ENCODE peak calls at places on chromosomes 4 and X, in six cellular contexts. N is cardiac fibroblast, U is GM19239, R is GM03348, E is GM23248, A is activated T-cell treated with anti-CD3 and anti-CD28 coated beads for 48 hours. B is an unnamed sample.

GRCh38 chrX:46333550-46333949 is 211.7 kb downstream of the ZNF674 start:
- DNase-seq in N (no peak), U (no peak), R (no peak), E (no peak), A (no peak), B (no peak)

GRCh38 chrX:154967603-154968002 is 54.9 kb downstream of the F8 start:
- DNase-seq in N (peak), U (no peak), R (no peak), E (peak), A (no peak), B (no peak)

GRCh38 chrX:16603822-16604221 is 46.1 kb upstream of the S100G start:
- DNase-seq in N (peak), U (no peak), R (no peak), E (no peak), A (no peak), B (no peak)

GRCh38 chr4:169153451-169153850 is 117.3 kb downstream of the SH3RF1 start:
- DNase-seq in N (no peak), U (no peak), R (no peak), E (no peak), A (no peak), B (no peak)

GRCh38 chr4:47031011-47031678 is at the start of gene GABRB1:
- DNase-seq in N (peak), U (no peak), R (peak), E (peak), A (no peak), B (peak)

GRCh38 chr4:22416403-22416802 is 99.5 kb downstream of the ADGRA3 start:
- DNase-seq in N (peak), U (no peak), R (peak), E (no peak), A (no peak), B (no peak)

GRCh38 chr4:122602277-122603142 is 18.4 kb downstream of the IL21 start:
- DNase-seq in N (peak), U (no peak), R (peak), E (peak), A (no peak), B (peak)

GRCh38 chr4:2936773-2937145 is 26.4 kb downstream of the NOP14 start:
- DNase-seq in N (peak), U (no peak), R (peak), E (peak), A (peak), B (peak)

GRCh38 chr4:78120144-78120880 is 63.2 kb downstream of the FRAS1 start:
- DNase-seq in N (no peak), U (no peak), R (no peak), E (no peak), A (no peak), B (no peak)

GRCh38 chr4:77931452-77932135 is 69.0 kb downstream of the MRPL1 start:
- DNase-seq in N (peak), U (no peak), R (no peak), E (peak), A (no peak), B (peak)

GRCh38 chr4:73335717-73336116 is 68.4 kb upstream of the ALB start:
- DNase-seq in N (no peak), U (no peak), R (no peak), E (no peak), A (no peak), B (no peak)

GRCh38 chr4:73902038-73902637 is 32.9 kb downstream of the CXCL1 start:
- DNase-seq in N (peak), U (no peak), R (no peak), E (peak), A (no peak), B (no peak)

GRCh38 chr4:85681194-85681803 is 206.3 kb downstream of the ARHGAP24 start:
- DNase-seq in N (peak), U (no peak), R (peak), E (peak), A (no peak), B (peak)

GRCh38 chr4:169458575-169458974 is 153.8 kb downstream of the NEK1 start:
- DNase-seq in N (no peak), U (no peak), R (no peak), E (no peak), A (no peak), B (no peak)

GRCh38 chr4:172858731-172859230 is 309.8 kb upstream of the GALNT7 start:
- DNase-seq in N (peak), U (no peak), R (no peak), E (peak), A (no peak), B (no peak)

GRCh38 chrX:154715825-154716224 is 35.1 kb downstream of the GAB3 start:
- DNase-seq in N (no peak), U (no peak), R (no peak), E (no peak), A (no peak), B (no peak)

GRCh38 chr4:142687547-142688275 is 158.4 kb downstream of the INPP4B start:
- DNase-seq in N (no peak), U (no peak), R (no peak), E (no peak), A (no peak), B (no peak)

GRCh38 chr4:6324999-6325790 is 55.5 kb downstream of the WFS1 start:
- DNase-seq in N (peak), U (no peak), R (peak), E (peak), A (no peak), B (no peak)

GRCh38 chr4:88058295-88058694 is 50.9 kb downstream of the PKD2 start:
- DNase-seq in N (no peak), U (no peak), R (no peak), E (no peak), A (no peak), B (no peak)

GRCh38 chr4:108166038-108166437 is 2.7 kb downstream of the LEF1 start:
- DNase-seq in N (no peak), U (no peak), R (no peak), E (no peak), A (no peak), B (no peak)

GRCh38 chrX:17031827-17032226 is 85.4 kb downstream of the REPS2 start:
- DNase-seq in N (no peak), U (no peak), R (no peak), E (no peak), A (no peak), B (no peak)

GRCh38 chr4:98939892-98940298 is 11.0 kb upstream of the EIF4E start:
- DNase-seq in N (peak), U (no peak), R (peak), E (peak), A (no peak), B (peak)

GRCh38 chr4:52751349-52751911 is at the start of gene ERVMER34-1:
- DNase-seq in N (peak), U (no peak), R (peak), E (peak), A (no peak), B (peak)

GRCh38 chr4:184282895-184283654 is 65.4 kb upstream of the ENPP6 start:
- DNase-seq in N (no peak), U (no peak), R (no peak), E (no peak), A (no peak), B (no peak)

GRCh38 chr4:650951-651883 is 22.9 kb downstream of the ATP5ME start:
- DNase-seq in N (no peak), U (no peak), R (no peak), E (no peak), A (no peak), B (no peak)

GRCh38 chr4:8131210-8131609 is 27.4 kb downstream of the ABLIM2 start:
- DNase-seq in N (no peak), U (no peak), R (no peak), E (no peak), A (no peak), B (no peak)

GRCh38 chr4:136864580-136865185 is 667.6 kb downstream of the PCDH18 start:
- DNase-seq in N (peak), U (peak), R (peak), E (peak), A (no peak), B (peak)

GRCh38 chrX:15686818-15687685 is 22.4 kb upstream of the CLTRN start:
- DNase-seq in N (peak), U (peak), R (peak), E (peak), A (peak), B (peak)

GRCh38 chr4:144709793-144710525 is 64.0 kb downstream of the HHIP start:
- DNase-seq in N (peak), U (no peak), R (peak), E (peak), A (no peak), B (peak)

GRCh38 chr4:22245294-22245693 is 270.6 kb downstream of the ADGRA3 start:
- DNase-seq in N (no peak), U (no peak), R (no peak), E (no peak), A (no peak), B (no peak)

GRCh38 chrX:25968920-25969319 is 169.2 kb upstream of the MAGEB18 start:
- DNase-seq in N (peak), U (no peak), R (peak), E (no peak), A (no peak), B (no peak)

GRCh38 chr4:80243274-80244018 is 23.0 kb upstream of the FGF5 start:
- DNase-seq in N (no peak), U (no peak), R (no peak), E (no peak), A (no peak), B (no peak)

GRCh38 chr4:140296871-140297570 is 76.4 kb upstream of the SCOC start:
- DNase-seq in N (no peak), U (no peak), R (no peak), E (peak), A (no peak), B (no peak)

B was measured in AG08395.